ENCODE peak calls at places on chromosomes 3 and 15, in six cellular contexts. X is mesendoderm, L is neuronal stem cell, O is H9, F is mesenchymal stem cell, G is H1. Q is an unnamed sample.

GRCh38 chr3:179398574-179399249 is 51.2 kb downstream of the MFN1 start:
- DNase-seq in X (no peak), L (no peak), O (no peak), F (no peak), G (no peak), Q (peak)

GRCh38 chr3:12553921-12554391 is 2.9 kb upstream of the MKRN2 start:
- DNase-seq in X (no peak), L (no peak), O (peak), F (peak), G (peak), Q (no peak)

GRCh38 chr15:80007532-80007931 is 36.5 kb upstream of the BCL2A1 start:
- DNase-seq in X (no peak), L (no peak), O (no peak), F (no peak), G (no peak), Q (no peak)

GRCh38 chr15:42772126-42772525 is 35.2 kb upstream of the CDAN1 start:
- DNase-seq in X (no peak), L (no peak), O (no peak), F (no peak), G (no peak), Q (no peak)

GRCh38 chr3:6697722-6698121 is 163.2 kb upstream of the GRM7 start:
- DNase-seq in X (no peak), L (no peak), O (no peak), F (no peak), G (no peak), Q (no peak)

GRCh38 chr3:172239218-172239738 is 199.9 kb downstream of the FNDC3B start:
- DNase-seq in X (no peak), L (no peak), O (no peak), F (no peak), G (no peak), Q (no peak)

GRCh38 chr3:170558417-170558816 is 27.5 kb downstream of the SLC7A14 start:
- DNase-seq in X (no peak), L (no peak), O (no peak), F (no peak), G (no peak), Q (no peak)

GRCh38 chr15:68792901-68793766 is 27.6 kb downstream of the ANP32A start:
- DNase-seq in X (peak), L (no peak), O (no peak), F (no peak), G (no peak), Q (no peak)

GRCh38 chr3:160226026-160226739 is 961 bp downstream of the C3orf80 start:
- DNase-seq in X (peak), L (peak), O (peak), F (peak), G (peak), Q (no peak)

GRCh38 chr3:66703501-66703900 is 202.7 kb upstream of the LRIG1 start:
- DNase-seq in X (no peak), L (no peak), O (no peak), F (peak), G (no peak), Q (no peak)

GRCh38 chr3:30421261-30421660 is 185.1 kb upstream of the TGFBR2 start:
- DNase-seq in X (no peak), L (no peak), O (no peak), F (peak), G (no peak), Q (peak)

GRCh38 chr3:101533603-101533968 is 20.6 kb upstream of the SENP7 start:
- DNase-seq in X (no peak), L (no peak), O (no peak), F (no peak), G (no peak), Q (no peak)

GRCh38 chr15:85964471-85964870 is 115.2 kb upstream of the AGBL1 start:
- DNase-seq in X (peak), L (no peak), O (no peak), F (no peak), G (no peak), Q (no peak)

GRCh38 chr3:171049831-171050444 is 23.4 kb upstream of the SLC2A2 start:
- DNase-seq in X (peak), L (peak), O (peak), F (peak), G (peak), Q (peak)

GRCh38 chr3:28680050-28680449 is 331.4 kb upstream of the AZI2 start:
- DNase-seq in X (no peak), L (no peak), O (no peak), F (no peak), G (no peak), Q (no peak)

GRCh38 chr15:89088605-89089315 is 504 bp downstream of the ABHD2 start:
- DNase-seq in X (no peak), L (no peak), O (no peak), F (peak), G (no peak), Q (peak)

GRCh38 chr3:158453865-158454264 is 117.1 kb upstream of the MLF1 start:
- DNase-seq in X (no peak), L (no peak), O (no peak), F (no peak), G (no peak), Q (no peak)

GRCh38 chr15:84606653-84607120 is 5.9 kb downstream of the ZSCAN2 start:
- DNase-seq in X (no peak), L (no peak), O (no peak), F (no peak), G (no peak), Q (no peak)

GRCh38 chr15:64877435-64877834 is 34.3 kb upstream of the ANKDD1A start:
- DNase-seq in X (no peak), L (no peak), O (no peak), F (no peak), G (no peak), Q (no peak)

GRCh38 chr3:147397155-147397888 is 9.0 kb downstream of the ZIC4 start:
- DNase-seq in X (peak), L (no peak), O (peak), F (no peak), G (peak), Q (no peak)

GRCh38 chr3:191244242-191244867 is 45.3 kb downstream of the OSTN start:
- DNase-seq in X (no peak), L (no peak), O (no peak), F (peak), G (no peak), Q (peak)

GRCh38 chr3:73378207-73378606 is 246.5 kb downstream of the PDZRN3 start:
- DNase-seq in X (no peak), L (no peak), O (no peak), F (no peak), G (no peak), Q (no peak)

GRCh38 chr3:122067588-122068240 is 12.6 kb downstream of the CD86 start:
- DNase-seq in X (no peak), L (no peak), O (no peak), F (no peak), G (no peak), Q (no peak)

GRCh38 chr15:22259881-22260421 is 179.6 kb downstream of the OR4M2 start:
- DNase-seq in X (no peak), L (no peak), O (no peak), F (no peak), G (no peak), Q (no peak)

GRCh38 chr3:46713048-46713897 is 4.4 kb downstream of the PRSS50 start:
- DNase-seq in X (no peak), L (no peak), O (no peak), F (no peak), G (no peak), Q (no peak)

GRCh38 chr15:83602021-83602420 is 51.9 kb upstream of the ADAMTSL3 start:
- DNase-seq in X (peak), L (no peak), O (no peak), F (no peak), G (peak), Q (no peak)

GRCh38 chr15:45921376-45921775 is 286.5 kb downstream of the SQOR start:
- DNase-seq in X (peak), L (no peak), O (no peak), F (peak), G (no peak), Q (no peak)

GRCh38 chr3:152160350-152161011 is 108.2 kb upstream of the MBNL1 start:
- DNase-seq in X (no peak), L (no peak), O (no peak), F (no peak), G (no peak), Q (no peak)

GRCh38 chr15:73870700-73871408 is 2.5 kb upstream of the TBC1D21 start:
- DNase-seq in X (no peak), L (no peak), O (no peak), F (no peak), G (no peak), Q (peak)

DNA sequence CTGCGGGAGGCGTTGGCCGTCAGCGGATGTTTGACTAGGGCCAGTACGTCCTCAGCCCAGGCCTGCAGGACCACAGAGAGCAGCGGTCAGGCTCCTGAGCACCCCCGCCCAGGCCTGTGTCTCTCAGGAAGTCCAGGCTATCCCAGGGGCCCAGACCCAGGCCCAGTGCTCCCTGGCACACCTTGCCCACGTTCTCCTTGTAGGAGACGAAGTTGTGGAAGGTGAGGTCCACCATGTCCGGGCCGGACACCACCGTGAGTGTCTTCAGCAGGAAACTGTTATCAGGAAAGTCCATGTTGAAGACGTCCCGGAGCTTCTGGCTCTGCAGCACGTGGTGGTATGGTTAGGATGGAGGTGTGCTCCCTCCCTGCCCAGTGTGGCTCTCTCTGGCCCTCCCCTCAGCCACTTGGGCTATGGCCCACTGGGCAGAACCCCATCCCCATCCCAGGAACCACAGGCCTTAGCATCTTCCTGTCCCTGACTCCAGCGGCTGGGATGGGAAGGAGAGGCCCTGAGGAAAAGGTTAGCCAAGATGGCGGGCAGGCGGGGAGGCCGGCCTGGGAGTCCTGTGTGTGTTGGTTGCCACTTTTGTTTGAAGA is 5.3 kb downstream of the PLCB2 start:
- DNase-seq in X (no peak), L (no peak), O (no peak), F (no peak), G (no peak), Q (no peak)
- H2AK5ac ChIP-seq in X (peak), L (peak), O (no peak), F (no peak), G (peak), Q (no peak)

DNA sequence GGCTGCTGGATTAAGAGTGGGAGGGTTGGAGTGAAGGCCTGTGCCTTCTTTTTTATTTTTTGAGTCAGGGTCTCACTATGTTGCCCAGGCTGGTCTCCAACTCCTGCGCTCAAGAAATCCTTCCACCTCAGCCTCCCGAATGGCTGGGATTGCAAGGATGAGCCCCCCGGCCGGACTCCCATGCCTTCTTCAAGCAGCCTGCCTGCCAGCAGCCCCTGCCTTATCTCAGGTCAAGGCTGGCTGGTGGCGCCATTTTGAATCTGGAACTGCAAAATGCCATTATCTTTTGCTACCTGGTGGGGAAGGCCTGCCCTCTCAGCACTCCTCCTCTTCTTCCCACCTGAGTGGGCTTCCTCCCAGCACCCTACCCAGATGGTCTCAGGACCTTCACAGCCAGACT is 7.9 kb upstream of the FLNB start:
- DNase-seq in X (no peak), L (no peak), O (no peak), F (no peak), G (no peak), Q (no peak)
- H2AK5ac ChIP-seq in X (no peak), L (no peak), O (no peak), F (no peak), G (no peak), Q (peak)

GRCh38 chr3:134476977-134477376 is 8.8 kb downstream of the ANAPC13 start:
- DNase-seq in X (no peak), L (no peak), O (no peak), F (no peak), G (no peak), Q (no peak)
- H2AK5ac ChIP-seq in X (no peak), L (no peak), O (no peak), F (peak), G (no peak), Q (peak)

GRCh38 chr3:25294406-25294805 is 133.7 kb upstream of the RARB start:
- DNase-seq in X (no peak), L (no peak), O (no peak), F (peak), G (no peak), Q (no peak)
- H2AK5ac ChIP-seq in X (no peak), L (no peak), O (no peak), F (no peak), G (no peak), Q (no peak)

GRCh38 chr3:128616516-128617269 is 33.9 kb downstream of the RPN1 start:
- DNase-seq in X (no peak), L (no peak), O (no peak), F (no peak), G (no peak), Q (no peak)
- H2AK5ac ChIP-seq in X (no peak), L (peak), O (no peak), F (no peak), G (peak), Q (peak)

Q was measured in IMR-90.